ENCODE peak calls at places on chromosomes 6 and 20, in four cellular contexts. G is left ventricle myocardium superior; D is T-helper 9 cell; P is activated naive CD4-positive, alpha-beta T cell. Z is an unnamed sample.

GRCh38 chr20:63290677-63291472 is 2.1 kb upstream of the COL20A1 start:
- DNase-seq in G (peak), D (peak), P (peak), Z (no peak)

GRCh38 chr6:80457044-80457933 is 350.8 kb downstream of the BCKDHB start:
- DNase-seq in G (peak), D (no peak), P (no peak), Z (peak)

GRCh38 chr6:154868143-154868594 is 126.9 kb upstream of the TIAM2 start:
- DNase-seq in G (no peak), D (no peak), P (no peak), Z (no peak)

GRCh38 chr6:81875776-81876293 is 123.4 kb upstream of the TENT5A start:
- DNase-seq in G (no peak), D (no peak), P (no peak), Z (no peak)

GRCh38 chr6:8238772-8239683 is 136.7 kb upstream of the EEF1E1 start:
- DNase-seq in G (no peak), D (no peak), P (no peak), Z (no peak)

GRCh38 chr6:139853302-139853992 is 479.0 kb upstream of the CITED2 start:
- DNase-seq in G (no peak), D (no peak), P (no peak), Z (no peak)

GRCh38 chr6:13357551-13358075 is 29.3 kb upstream of the TBC1D7 start:
- DNase-seq in G (peak), D (no peak), P (no peak), Z (no peak)

GRCh38 chr6:40348591-40348990 is 238.6 kb downstream of the LRFN2 start:
- DNase-seq in G (no peak), D (no peak), P (no peak), Z (no peak)

GRCh38 chr6:138726066-138727060 is 47.2 kb upstream of the CCDC28A start:
- DNase-seq in G (no peak), D (no peak), P (no peak), Z (no peak)

GRCh38 chr6:37678078-37678846 is 19.4 kb downstream of the MDGA1 start:
- DNase-seq in G (no peak), D (no peak), P (no peak), Z (no peak)

GRCh38 chr6:137363805-137364138 is 130.4 kb downstream of the OLIG3 start:
- DNase-seq in G (no peak), D (no peak), P (no peak), Z (no peak)

GRCh38 chr6:19759117-19759880 is 77.9 kb upstream of the ID4 start:
- DNase-seq in G (no peak), D (no peak), P (no peak), Z (no peak)

GRCh38 chr20:6595704-6596103 is 171.8 kb upstream of the BMP2 start:
- DNase-seq in G (no peak), D (no peak), P (no peak), Z (no peak)

GRCh38 chr20:61240814-61241213 is 11.2 kb upstream of the CDH4 start:
- DNase-seq in G (no peak), D (no peak), P (no peak), Z (no peak)

GRCh38 chr6:134317471-134318131 is at the start of gene SGK1:
- DNase-seq in G (peak), D (peak), P (no peak), Z (no peak)

GRCh38 chr6:90253631-90254030 is 43.0 kb downstream of the BACH2 start:
- DNase-seq in G (no peak), D (no peak), P (no peak), Z (no peak)

GRCh38 chr6:166275714-166276166 is 32.5 kb downstream of the PRR18 start:
- DNase-seq in G (peak), D (peak), P (peak), Z (peak)

GRCh38 chr6:134351615-134352474 is 33.9 kb upstream of the SGK1 start:
- DNase-seq in G (no peak), D (no peak), P (no peak), Z (no peak)

GRCh38 chr6:104816141-104816540 is 43.6 kb downstream of the HACE1 start:
- DNase-seq in G (no peak), D (no peak), P (no peak), Z (no peak)

GRCh38 chr6:129235167-129236072 is 352.5 kb downstream of the LAMA2 start:
- DNase-seq in G (no peak), D (no peak), P (no peak), Z (no peak)

GRCh38 chr6:31659649-31660223 is 842 bp downstream of the C6orf47 start:
- DNase-seq in G (no peak), D (no peak), P (no peak), Z (no peak)

GRCh38 chr6:11111769-11112437 is 378 bp upstream of the ERVFRD-1 start:
- DNase-seq in G (no peak), D (no peak), P (no peak), Z (no peak)

GRCh38 chr6:94622784-94623183 is 954.6 kb upstream of the MANEA start:
- DNase-seq in G (no peak), D (no peak), P (no peak), Z (no peak)

GRCh38 chr20:8124639-8125038 is 7.4 kb upstream of the PLCB1 start:
- DNase-seq in G (no peak), D (no peak), P (no peak), Z (no peak)

GRCh38 chr6:30206799-30207618 is 6.2 kb downstream of the TRIM26 start:
- DNase-seq in G (no peak), D (no peak), P (no peak), Z (no peak)

GRCh38 chr20:64194269-64194668 is 30.0 kb downstream of the MYT1 start:
- DNase-seq in G (no peak), D (no peak), P (no peak), Z (no peak)

GRCh38 chr6:33886673-33887144 is 82.9 kb upstream of the MLN start:
- DNase-seq in G (peak), D (no peak), P (no peak), Z (no peak)

GRCh38 chr6:75126518-75126917 is 79.3 kb downstream of the COL12A1 start:
- DNase-seq in G (no peak), D (no peak), P (no peak), Z (no peak)

GRCh38 chr20:9389321-9389720 is 125.1 kb upstream of the LAMP5 start:
- DNase-seq in G (no peak), D (no peak), P (no peak), Z (no peak)

GRCh38 chr6:11747021-11747420 is 31.6 kb downstream of the ADTRP start:
- DNase-seq in G (no peak), D (no peak), P (no peak), Z (no peak)